ENCODE peak calls at places on chromosomes 13 and 19, in four cellular contexts. One of them, this sample, is unnamed.

GRCh38 chr19:51339687-51340656 is 2.0 kb downstream of the VSIG10L start:
- DNase-seq in heart left ventricle: peak
- DNase-seq in HL-60: peak
- DNase-seq in upper lobe of left lung: peak
- DNase-seq in this sample: peak

GRCh38 chr13:92461402-92461801 is 765.2 kb upstream of the GPC6 start:
- DNase-seq in heart left ventricle: no peak
- DNase-seq in HL-60: no peak
- DNase-seq in upper lobe of left lung: no peak
- DNase-seq in this sample: no peak

GRCh38 chr13:39942901-39943273 is 287.4 kb downstream of the COG6 start:
- DNase-seq in heart left ventricle: no peak
- DNase-seq in HL-60: peak
- DNase-seq in upper lobe of left lung: no peak
- DNase-seq in this sample: peak

GRCh38 chr19:11745871-11746270 is 7.1 kb upstream of the ZNF823 start:
- DNase-seq in heart left ventricle: no peak
- DNase-seq in HL-60: no peak
- DNase-seq in upper lobe of left lung: no peak
- DNase-seq in this sample: no peak

GRCh38 chr13:113654175-113654560 is 3.8 kb downstream of the ATP4B start:
- DNase-seq in heart left ventricle: no peak
- DNase-seq in HL-60: no peak
- DNase-seq in upper lobe of left lung: no peak
- DNase-seq in this sample: peak

GRCh38 chr19:55537741-55538111 is 793 bp upstream of the SBK2 start:
- DNase-seq in heart left ventricle: no peak
- DNase-seq in HL-60: no peak
- DNase-seq in upper lobe of left lung: no peak
- DNase-seq in this sample: no peak

GRCh38 chr19:8147579-8147978 is 1.8 kb downstream of the FBN3 start:
- DNase-seq in heart left ventricle: no peak
- DNase-seq in HL-60: no peak
- DNase-seq in upper lobe of left lung: no peak
- DNase-seq in this sample: no peak

GRCh38 chr19:7500811-7501450 is 12.1 kb upstream of the PEX11G start:
- DNase-seq in heart left ventricle: peak
- DNase-seq in HL-60: no peak
- DNase-seq in upper lobe of left lung: peak
- DNase-seq in this sample: no peak

GRCh38 chr13:73809561-73809960 is 324.6 kb downstream of the KLF12 start:
- DNase-seq in heart left ventricle: no peak
- DNase-seq in HL-60: no peak
- DNase-seq in upper lobe of left lung: no peak
- DNase-seq in this sample: no peak

GRCh38 chr13:26456578-26457119 is 100.8 kb upstream of the WASF3 start:
- DNase-seq in heart left ventricle: no peak
- DNase-seq in HL-60: no peak
- DNase-seq in upper lobe of left lung: no peak
- DNase-seq in this sample: no peak

GRCh38 chr19:52048604-52049493 is at the start of gene ZNF432:
- DNase-seq in heart left ventricle: peak
- DNase-seq in HL-60: peak
- DNase-seq in upper lobe of left lung: peak
- DNase-seq in this sample: peak

GRCh38 chr19:18650468-18651001 is 13.7 kb downstream of the KLHL26 start:
- DNase-seq in heart left ventricle: peak
- DNase-seq in HL-60: no peak
- DNase-seq in upper lobe of left lung: peak
- DNase-seq in this sample: no peak

GRCh38 chr13:96947343-96947910 is 46.8 kb downstream of the OXGR1 start:
- DNase-seq in heart left ventricle: no peak
- DNase-seq in HL-60: no peak
- DNase-seq in upper lobe of left lung: peak
- DNase-seq in this sample: no peak

GRCh38 chr13:96948127-96948526 is 46.1 kb downstream of the OXGR1 start:
- DNase-seq in heart left ventricle: no peak
- DNase-seq in HL-60: no peak
- DNase-seq in upper lobe of left lung: no peak
- DNase-seq in this sample: no peak

GRCh38 chr13:96958286-96958891 is 35.9 kb downstream of the OXGR1 start:
- DNase-seq in heart left ventricle: no peak
- DNase-seq in HL-60: peak
- DNase-seq in upper lobe of left lung: no peak
- DNase-seq in this sample: no peak

GRCh38 chr13:96946709-96947311 is 47.5 kb downstream of the OXGR1 start:
- DNase-seq in heart left ventricle: no peak
- DNase-seq in HL-60: no peak
- DNase-seq in upper lobe of left lung: no peak
- DNase-seq in this sample: no peak

DNA sequence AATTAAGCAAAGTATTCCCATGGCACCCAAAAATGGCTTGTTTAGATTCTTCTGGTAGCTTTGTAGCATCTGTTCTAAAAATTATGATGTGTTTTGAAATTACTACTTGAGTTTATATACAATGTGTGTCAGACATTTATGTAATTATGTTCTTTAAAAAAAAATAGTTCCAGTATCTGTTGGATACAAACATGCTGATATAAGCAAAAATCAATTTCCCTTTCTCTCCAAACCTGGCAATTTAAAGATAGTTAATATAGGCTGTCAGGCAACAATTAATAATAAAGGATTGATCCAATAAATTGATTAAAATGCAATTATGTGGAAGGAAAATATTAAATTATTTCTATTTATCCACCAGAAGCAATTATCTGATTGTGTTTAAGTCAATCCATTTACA is 41.7 kb downstream of the OXGR1 start:
- DNase-seq in heart left ventricle: no peak
- DNase-seq in HL-60: no peak
- DNase-seq in upper lobe of left lung: no peak
- DNase-seq in this sample: no peak
- H3K4me3 ChIP-seq in heart left ventricle: no peak
- H3K4me3 ChIP-seq in HL-60: no peak
- H3K4me3 ChIP-seq in upper lobe of left lung: no peak
- H3K4me3 ChIP-seq in this sample: no peak

DNA sequence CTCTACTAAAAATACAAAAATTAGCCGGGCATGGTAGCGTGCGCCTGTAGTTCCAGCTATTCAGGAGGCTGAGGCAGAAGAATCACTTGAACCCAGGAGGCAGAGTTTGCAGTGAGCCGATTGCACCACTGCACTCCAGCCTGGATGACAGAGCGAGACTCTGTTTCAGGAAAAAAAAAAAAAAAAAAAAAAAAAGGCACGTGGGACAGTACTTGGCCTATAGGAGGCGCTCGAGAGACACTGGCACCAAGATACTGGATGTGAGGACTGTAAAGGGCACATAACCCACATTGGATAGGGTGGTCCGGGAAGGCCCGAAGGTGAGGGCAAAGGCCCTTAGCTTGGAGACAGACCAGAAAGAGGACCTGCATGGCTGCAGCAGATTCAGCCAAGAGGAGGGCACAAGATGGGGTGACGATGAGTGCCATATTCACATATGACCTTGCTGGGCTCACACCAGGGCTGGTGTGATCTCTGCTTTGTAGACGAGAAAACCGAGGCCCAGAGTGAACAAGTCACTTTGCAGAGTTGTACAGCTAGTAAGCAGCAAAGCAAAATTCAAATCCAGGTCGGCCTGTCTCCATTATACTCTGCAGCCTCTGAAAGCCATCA is 89.4 kb downstream of the DPF1 start:
- DNase-seq in heart left ventricle: no peak
- DNase-seq in HL-60: no peak
- DNase-seq in upper lobe of left lung: no peak
- DNase-seq in this sample: no peak
- TF ChIP-seq CTCF in heart left ventricle: no peak
- TF ChIP-seq CTCF in HL-60: peak
- TF ChIP-seq CTCF in upper lobe of left lung: no peak
- TF ChIP-seq CTCF in this sample: peak

DNA sequence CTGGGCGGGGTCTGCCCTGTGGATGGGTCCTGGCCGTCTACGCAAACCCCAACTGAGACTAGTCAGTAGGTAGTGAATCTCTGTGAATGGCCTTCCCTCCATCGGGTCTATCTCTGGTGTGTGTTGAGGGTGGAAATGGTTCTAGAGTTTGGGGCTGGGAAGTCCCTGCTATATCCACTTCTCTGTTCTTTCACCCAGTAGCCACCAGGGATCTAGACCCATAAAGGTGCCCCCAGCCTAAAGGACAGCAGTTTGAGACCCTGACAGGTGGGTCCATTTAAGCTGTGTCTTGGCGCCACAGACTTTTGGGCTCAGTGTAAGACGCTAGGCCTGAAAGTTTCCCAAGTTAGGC is 57.7 kb downstream of the ZNF568 start:
- DNase-seq in heart left ventricle: no peak
- DNase-seq in HL-60: no peak
- DNase-seq in upper lobe of left lung: no peak
- DNase-seq in this sample: no peak
- H3K27ac ChIP-seq in heart left ventricle: peak
- H3K27ac ChIP-seq in HL-60: no peak
- H3K27ac ChIP-seq in upper lobe of left lung: no peak
- H3K27ac ChIP-seq in this sample: peak

GRCh38 chr19:532578-533484 is 1.3 kb downstream of the CDC34 start:
- DNase-seq in heart left ventricle: peak
- DNase-seq in HL-60: no peak
- DNase-seq in upper lobe of left lung: peak
- DNase-seq in this sample: peak

GRCh38 chr19:533485-534058 is 2.0 kb downstream of the CDC34 start:
- DNase-seq in heart left ventricle: no peak
- DNase-seq in HL-60: no peak
- DNase-seq in upper lobe of left lung: peak
- DNase-seq in this sample: no peak

GRCh38 chr19:531009-531752 is 379 bp upstream of the CDC34 start:
- DNase-seq in heart left ventricle: peak
- DNase-seq in HL-60: peak
- DNase-seq in upper lobe of left lung: peak
- DNase-seq in this sample: peak

GRCh38 chr19:531753-532571 is at the start of gene CDC34:
- DNase-seq in heart left ventricle: no peak
- DNase-seq in HL-60: no peak
- DNase-seq in upper lobe of left lung: no peak
- DNase-seq in this sample: peak

GRCh38 chr19:530133-531008 is 1.2 kb upstream of the CDC34 start:
- DNase-seq in heart left ventricle: no peak
- DNase-seq in HL-60: no peak
- DNase-seq in upper lobe of left lung: peak
- DNase-seq in this sample: no peak
- H3K4me3 ChIP-seq in heart left ventricle: peak
- H3K4me3 ChIP-seq in HL-60: peak
- H3K4me3 ChIP-seq in upper lobe of left lung: peak
- H3K4me3 ChIP-seq in this sample: peak

GRCh38 chr13:51587372-51587771 is 3.1 kb downstream of the WDFY2 start:
- DNase-seq in heart left ventricle: no peak
- DNase-seq in HL-60: no peak
- DNase-seq in upper lobe of left lung: no peak
- DNase-seq in this sample: no peak
- TF ChIP-seq CTCF in heart left ventricle: no peak
- TF ChIP-seq CTCF in HL-60: no peak
- TF ChIP-seq CTCF in upper lobe of left lung: no peak
- TF ChIP-seq CTCF in this sample: no peak

GRCh38 chr19:3426433-3426832 is 53.9 kb downstream of the SMIM24 start:
- DNase-seq in heart left ventricle: no peak
- DNase-seq in HL-60: no peak
- DNase-seq in upper lobe of left lung: no peak
- DNase-seq in this sample: no peak

GRCh38 chr19:3433313-3433712 is 47.0 kb downstream of the SMIM24 start:
- DNase-seq in heart left ventricle: no peak
- DNase-seq in HL-60: no peak
- DNase-seq in upper lobe of left lung: peak
- DNase-seq in this sample: no peak

GRCh38 chr19:3434630-3435553 is 45.4 kb downstream of the SMIM24 start:
- DNase-seq in heart left ventricle: peak
- DNase-seq in HL-60: peak
- DNase-seq in upper lobe of left lung: peak
- DNase-seq in this sample: peak

GRCh38 chr19:3433805-3434540 is 46.4 kb downstream of the SMIM24 start:
- DNase-seq in heart left ventricle: no peak
- DNase-seq in HL-60: no peak
- DNase-seq in upper lobe of left lung: peak
- DNase-seq in this sample: no peak

GRCh38 chr19:3431760-3432397 is 48.4 kb downstream of the SMIM24 start:
- DNase-seq in heart left ventricle: no peak
- DNase-seq in HL-60: no peak
- DNase-seq in upper lobe of left lung: no peak
- DNase-seq in this sample: peak
- H3K27ac ChIP-seq in heart left ventricle: peak
- H3K27ac ChIP-seq in HL-60: no peak
- H3K27ac ChIP-seq in upper lobe of left lung: peak
- H3K27ac ChIP-seq in this sample: peak

GRCh38 chr19:34502582-34503545 is 21.3 kb downstream of the WTIP start:
- DNase-seq in heart left ventricle: no peak
- DNase-seq in HL-60: no peak
- DNase-seq in upper lobe of left lung: no peak
- DNase-seq in this sample: no peak

GRCh38 chr19:34503546-34504272 is 22.2 kb downstream of the WTIP start:
- DNase-seq in heart left ventricle: no peak
- DNase-seq in HL-60: no peak
- DNase-seq in upper lobe of left lung: no peak
- DNase-seq in this sample: no peak

GRCh38 chr19:34499155-34499834 is 17.7 kb downstream of the WTIP start:
- DNase-seq in heart left ventricle: no peak
- DNase-seq in HL-60: no peak
- DNase-seq in upper lobe of left lung: no peak
- DNase-seq in this sample: no peak

GRCh38 chr19:34501339-34502320 is 20.1 kb downstream of the WTIP start:
- DNase-seq in heart left ventricle: peak
- DNase-seq in HL-60: peak
- DNase-seq in upper lobe of left lung: peak
- DNase-seq in this sample: peak

DNA sequence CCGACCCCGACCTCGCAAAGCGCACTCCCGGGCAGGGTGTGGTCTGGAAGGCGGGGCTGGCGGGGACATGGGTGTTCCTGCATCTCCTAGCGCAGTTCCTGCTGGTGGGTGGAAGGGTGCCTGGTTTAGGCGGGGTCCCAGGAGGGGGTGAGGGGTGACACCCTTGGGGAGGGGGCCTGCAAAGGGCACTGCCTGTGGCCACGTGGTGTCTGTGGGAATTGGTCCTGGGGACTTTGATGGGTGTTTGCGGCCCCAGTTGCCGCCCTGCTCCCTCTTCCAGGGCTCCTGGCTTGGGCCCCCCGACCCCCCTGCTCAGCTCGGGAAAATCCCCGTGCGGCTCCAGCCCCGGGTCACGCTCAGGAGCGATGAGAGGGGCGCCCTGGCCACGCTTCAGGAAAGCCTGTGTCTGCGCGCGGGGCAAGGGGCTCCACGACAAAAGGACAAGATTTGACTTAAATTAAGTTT is 19.1 kb downstream of the WTIP start:
- DNase-seq in heart left ventricle: no peak
- DNase-seq in HL-60: no peak
- DNase-seq in upper lobe of left lung: no peak
- DNase-seq in this sample: no peak
- H3K4me3 ChIP-seq in heart left ventricle: no peak
- H3K4me3 ChIP-seq in HL-60: no peak
- H3K4me3 ChIP-seq in upper lobe of left lung: no peak
- H3K4me3 ChIP-seq in this sample: no peak

GRCh38 chr19:4362871-4363545 is 19.6 kb downstream of the MPND start:
- DNase-seq in heart left ventricle: no peak
- DNase-seq in HL-60: no peak
- DNase-seq in upper lobe of left lung: peak
- DNase-seq in this sample: no peak
- TF ChIP-seq CTCF in heart left ventricle: no peak
- TF ChIP-seq CTCF in HL-60: peak
- TF ChIP-seq CTCF in upper lobe of left lung: no peak
- TF ChIP-seq CTCF in this sample: no peak

GRCh38 chr19:16566161-16566560 is 6.1 kb downstream of the SLC35E1 start:
- DNase-seq in heart left ventricle: no peak
- DNase-seq in HL-60: no peak
- DNase-seq in upper lobe of left lung: no peak
- DNase-seq in this sample: no peak
- H3K27ac ChIP-seq in heart left ventricle: no peak
- H3K27ac ChIP-seq in HL-60: no peak
- H3K27ac ChIP-seq in upper lobe of left lung: peak
- H3K27ac ChIP-seq in this sample: no peak